ENCODE peak calls at places on chromosomes 11 and 22, in four cellular contexts. K, Y, B and O are unnamed samples.

GRCh38 chr11:23543651-23544216 is 683.5 kb upstream of the CCDC179 start:
- DNase-seq in K (no peak), Y (no peak), B (no peak), O (no peak)

GRCh38 chr11:37914859-37915258 is 1316.8 kb upstream of the RAG2 start:
- DNase-seq in K (no peak), Y (no peak), B (no peak), O (no peak)

GRCh38 chr11:2268911-2269600 is 1.3 kb downstream of the ASCL2 start:
- DNase-seq in K (peak; percentile 70), Y (peak; percentile 23), B (no peak), O (peak; percentile 91)

GRCh38 chr22:22345781-22346180 is 101.2 kb downstream of the VPREB1 start:
- DNase-seq in K (no peak), Y (no peak), B (no peak), O (peak; percentile 66)

GRCh38 chr11:75571625-75572024 is 9.6 kb downstream of the SERPINH1 start:
- DNase-seq in K (peak; percentile 89), Y (no peak), B (no peak), O (no peak)

GRCh38 chr11:2779981-2780849 is 80.4 kb upstream of the KCNQ1OT1 start:
- DNase-seq in K (peak; percentile 21), Y (peak; percentile 12), B (no peak), O (peak; percentile 88)

GRCh38 chr11:409600-410471 is 5.0 kb downstream of the SIGIRR start:
- DNase-seq in K (no peak), Y (no peak), B (no peak), O (no peak)

GRCh38 chr11:6988506-6988905 is 31.6 kb downstream of the ZNF214 start:
- DNase-seq in K (no peak), Y (no peak), B (no peak), O (no peak)

GRCh38 chr22:22380098-22381030 is 128.2 kb downstream of the ZNF280B start:
- DNase-seq in K (no peak), Y (no peak), B (no peak), O (peak; percentile 88)

GRCh38 chr11:125494987-125495725 is 909 bp downstream of the FEZ1 start:
- DNase-seq in K (no peak), Y (peak; percentile 17), B (no peak), O (peak; percentile 84)

GRCh38 chr11:3199537-3200295 is 18.9 kb downstream of the MRGPRG start:
- DNase-seq in K (peak; percentile 18), Y (no peak), B (no peak), O (no peak)

GRCh38 chr11:28767574-28767973 is 659.4 kb downstream of the METTL15 start:
- DNase-seq in K (no peak), Y (no peak), B (peak; percentile 40), O (no peak)

GRCh38 chr11:130403301-130403804 is 25.1 kb downstream of the ADAMTS8 start:
- DNase-seq in K (peak; percentile 28), Y (no peak), B (no peak), O (no peak)

GRCh38 chr11:45079943-45080719 is 66.3 kb upstream of the PRDM11 start:
- DNase-seq in K (peak; percentile 68), Y (no peak), B (no peak), O (no peak)

GRCh38 chr11:90447651-90448050 is 224.8 kb upstream of the CHORDC1 start:
- DNase-seq in K (no peak), Y (no peak), B (no peak), O (no peak)

GRCh38 chr11:119029340-119030028 is 1.2 kb downstream of the SLC37A4 start:
- DNase-seq in K (no peak), Y (no peak), B (no peak), O (no peak)

GRCh38 chr22:18954333-18954732 is 18.2 kb upstream of the PRODH start:
- DNase-seq in K (peak; percentile 73), Y (peak; percentile 55), B (peak; percentile 52), O (no peak)

GRCh38 chr11:121613724-121614123 is 161.0 kb upstream of the SORL1-AS1 start:
- DNase-seq in K (no peak), Y (no peak), B (no peak), O (no peak)

GRCh38 chr11:64853709-64854108 is 9.3 kb upstream of the CDC42BPG start:
- DNase-seq in K (no peak), Y (no peak), B (no peak), O (no peak)

GRCh38 chr11:1964955-1965354 is 17.8 kb downstream of the MRPL23 start:
- DNase-seq in K (no peak), Y (no peak), B (no peak), O (no peak)

GRCh38 chr11:116427903-116428637 is 344.7 kb downstream of the BUD13 start:
- DNase-seq in K (no peak), Y (peak; percentile 39), B (no peak), O (no peak)
- TF ChIP-seq EP300 in K (no peak), Y (no peak), B (no peak), O (no peak)

GRCh38 chr22:49965291-49966040 is 4.9 kb downstream of the PIM3 start:
- DNase-seq in K (peak; percentile 44), Y (peak; percentile 10), B (no peak), O (no peak)

GRCh38 chr22:49964493-49965290 is 4.1 kb downstream of the PIM3 start:
- DNase-seq in K (peak; percentile 30), Y (peak; percentile 13), B (no peak), O (no peak)

GRCh38 chr22:49966716-49967332 is 6.3 kb downstream of the PIM3 start:
- DNase-seq in K (peak; percentile 91), Y (peak; percentile 25), B (no peak), O (no peak)

GRCh38 chr22:49967333-49968241 is 7.0 kb downstream of the PIM3 start:
- DNase-seq in K (peak; percentile 72), Y (peak; percentile 61), B (no peak), O (no peak)

DNA sequence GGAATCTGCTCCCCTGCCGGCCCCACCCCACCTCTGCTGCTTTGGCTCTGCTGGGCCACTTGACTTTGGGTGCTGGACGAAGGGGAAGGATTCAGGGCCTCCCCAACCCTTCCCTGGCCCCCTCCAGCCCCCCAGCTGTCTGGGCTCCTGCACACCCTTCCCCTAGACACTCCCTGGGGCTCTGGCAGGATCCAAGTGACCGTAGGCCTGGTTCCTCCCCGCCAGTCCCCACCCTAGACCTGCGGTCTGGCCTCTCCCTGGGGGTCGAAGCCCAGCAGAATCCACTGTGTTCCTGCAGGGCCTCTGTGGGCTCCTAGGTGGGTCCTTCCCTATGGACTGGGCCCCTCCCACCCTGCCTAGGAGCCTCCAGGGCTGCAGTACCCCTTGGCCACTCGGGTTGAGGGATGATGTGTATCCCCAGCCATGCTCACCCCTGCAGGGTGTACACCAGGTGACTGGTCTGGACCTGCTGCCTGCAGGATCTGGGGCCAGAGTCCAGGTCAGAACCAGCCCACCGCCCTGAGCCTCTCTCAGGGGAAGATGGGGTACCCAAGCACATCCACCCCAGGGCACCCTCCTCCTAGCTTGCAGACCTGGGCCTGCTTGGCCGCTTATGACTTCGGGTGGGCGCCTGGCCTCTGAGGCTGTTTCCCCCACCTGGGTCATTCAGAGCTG is 5.6 kb downstream of the PIM3 start:
- DNase-seq in K (peak; percentile 32), Y (no peak), B (no peak), O (no peak)
- TF ChIP-seq POLR2A in K (no peak), Y (no peak), B (no peak), O (no peak)

GRCh38 chr11:11407738-11408084 is 54.7 kb upstream of the CSNK2A3 start:
- DNase-seq in K (no peak), Y (no peak), B (no peak), O (no peak)

GRCh38 chr11:11410626-11411025 is 57.6 kb upstream of the CSNK2A3 start:
- DNase-seq in K (no peak), Y (no peak), B (no peak), O (no peak)

GRCh38 chr11:11408436-11409221 is 55.6 kb upstream of the CSNK2A3 start:
- DNase-seq in K (no peak), Y (no peak), B (no peak), O (no peak)

GRCh38 chr11:11409916-11410315 is 56.9 kb upstream of the CSNK2A3 start:
- DNase-seq in K (no peak), Y (no peak), B (no peak), O (no peak)

DNA sequence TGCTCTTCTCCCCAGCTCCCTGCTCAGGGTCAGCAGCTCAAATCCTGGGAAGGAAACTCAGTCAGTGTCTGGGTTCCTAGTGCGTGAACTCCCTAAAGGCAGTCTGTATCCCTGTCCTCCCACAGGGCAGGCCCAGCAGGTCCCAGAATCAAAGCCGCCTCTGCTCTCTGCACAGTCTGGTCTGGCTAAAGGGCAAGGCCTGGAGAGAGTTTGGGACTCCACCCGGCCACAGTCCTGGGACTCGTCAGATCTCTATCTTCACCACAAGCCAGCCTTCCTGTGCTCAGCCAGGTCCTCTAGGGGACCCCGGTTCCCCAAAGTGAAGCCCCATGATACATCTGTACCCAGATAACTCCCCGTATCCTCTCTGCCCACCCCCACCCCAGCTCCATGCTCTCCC is 56.2 kb upstream of the CSNK2A3 start:
- DNase-seq in K (no peak), Y (no peak), B (no peak), O (no peak)
- H3K27ac ChIP-seq in K (no peak overlapping the region), Y (no peak overlapping the region), B (no peak overlapping the region), O (peak overlapping the region; percentile 77)

GRCh38 chr11:86463120-86463519 is 88.4 kb downstream of the CCDC81 start:
- DNase-seq in K (no peak), Y (no peak), B (no peak), O (no peak)
- TF ChIP-seq EP300 in K (no peak), Y (no peak), B (no peak), O (no peak)

GRCh38 chr11:68365943-68366435 is 53.6 kb downstream of the LRP5 start:
- DNase-seq in K (no peak), Y (no peak), B (no peak), O (no peak)

GRCh38 chr11:68362801-68363379 is 50.5 kb downstream of the LRP5 start:
- DNase-seq in K (no peak), Y (no peak), B (no peak), O (no peak)

GRCh38 chr11:68361702-68362101 is 49.3 kb downstream of the LRP5 start:
- DNase-seq in K (no peak), Y (no peak), B (peak; percentile 37), O (no peak)

GRCh38 chr11:68364581-68364980 is 52.2 kb downstream of the LRP5 start:
- DNase-seq in K (no peak), Y (no peak), B (no peak), O (no peak)

DNA sequence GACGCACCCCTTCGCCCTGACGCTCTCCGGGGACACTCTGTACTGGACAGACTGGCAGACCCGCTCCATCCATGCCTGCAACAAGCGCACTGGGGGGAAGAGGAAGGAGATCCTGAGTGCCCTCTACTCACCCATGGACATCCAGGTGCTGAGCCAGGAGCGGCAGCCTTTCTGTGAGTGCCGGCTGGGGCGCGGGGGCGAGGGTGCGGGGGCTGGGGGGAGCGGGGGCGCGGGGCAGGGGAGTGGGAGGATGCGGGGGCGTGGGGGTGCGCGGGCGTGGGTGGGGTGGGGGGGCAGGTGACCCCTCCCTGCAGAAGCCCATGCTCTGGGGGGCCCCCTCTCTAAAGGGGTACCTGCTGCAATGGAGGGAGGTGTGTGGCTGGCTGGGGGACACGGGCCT is 51.4 kb downstream of the LRP5 start:
- DNase-seq in K (no peak), Y (no peak), B (no peak), O (no peak)
- TF ChIP-seq POLR2A in K (no peak), Y (no peak), B (no peak), O (no peak)